ENCODE peak calls at places on chromosomes 4 and X, in ten cellular contexts. J, O, A, Q, Y, R, V, N, P and H are unnamed samples.

GRCh38 chr4:74104145-74104544 is 5.2 kb upstream of the CXCL2 start:
- DNase-seq in O (no peak), R (no peak), P (no peak), J (no peak), A (no peak), V (no peak), N (no peak), Q (no peak), Y (no peak), H (no peak)

GRCh38 chr4:56127698-56128097 is 179.0 kb downstream of the CEP135 start:
- DNase-seq in P (no peak), Y (no peak), O (no peak), N (no peak), J (no peak), A (no peak), Q (no peak), V (no peak), R (no peak), H (no peak)

GRCh38 chrX:1720826-1721225 is 106.0 kb downstream of the ASMT start:
- DNase-seq in P (no peak), V (no peak), A (no peak), R (no peak), Y (no peak), O (no peak), N (no peak), J (no peak), Q (no peak), H (no peak)

GRCh38 chr4:41420576-41420975 is 117.4 kb upstream of the LIMCH1 start:
- DNase-seq in A (no peak), Q (no peak), J (no peak), P (no peak), R (no peak), Y (no peak), N (no peak), O (no peak), V (no peak), H (no peak)

GRCh38 chrX:49264460-49264859 is at the start of gene FOXP3:
- DNase-seq in Y (no peak), P (peak; percentile 19), N (no peak), V (no peak), O (no peak), A (no peak), Q (no peak), R (no peak), J (no peak), H (no peak)

GRCh38 chr4:174213734-174214101 is 69.7 kb downstream of the FBXO8 start:
- DNase-seq in Y (no peak), R (no peak), A (no peak), P (no peak), V (no peak), N (no peak), Q (no peak), O (no peak), J (no peak), H (no peak)

GRCh38 chr4:138063581-138063980 is 178.6 kb downstream of the SLC7A11 start:
- DNase-seq in J (no peak), O (no peak), A (no peak), V (no peak), Q (no peak), R (no peak), P (no peak), Y (no peak), N (no peak), H (no peak)

GRCh38 chr4:81164623-81165416 is 50.2 kb downstream of the PRKG2 start:
- DNase-seq in O (no peak), A (no peak), N (no peak), J (no peak), Q (peak; percentile 8), Y (no peak), R (no peak), V (no peak), P (peak; percentile 26), H (peak; percentile 3)

GRCh38 chrX:24846551-24847170 is 152.9 kb downstream of the POLA1 start:
- DNase-seq in Q (no peak), V (no peak), R (no peak), A (no peak), P (no peak), J (peak; percentile 20), Y (no peak), O (no peak), N (no peak), H (no peak)

GRCh38 chrX:7787714-7788113 is 55.3 kb upstream of the VCX start:
- DNase-seq in A (no peak), N (no peak), J (no peak), P (no peak), Q (no peak), V (no peak), R (no peak), Y (no peak), O (no peak), H (no peak)

GRCh38 chr4:89558147-89558546 is 250.5 kb upstream of the GPRIN3 start:
- DNase-seq in A (no peak), V (no peak), N (no peak), R (no peak), Y (no peak), P (no peak), O (peak; percentile 40), Q (no peak), J (no peak), H (no peak)

GRCh38 chr4:98343640-98344039 is 82.5 kb downstream of the RAP1GDS1 start:
- DNase-seq in Q (no peak), V (no peak), Y (no peak), A (no peak), O (no peak), N (no peak), R (no peak), P (no peak), J (no peak), H (no peak)

GRCh38 chr4:5137927-5138326 is 86.6 kb downstream of the STK32B start:
- DNase-seq in Y (no peak), V (no peak), O (no peak), J (no peak), N (no peak), P (no peak), R (no peak), A (no peak), Q (no peak), H (peak; percentile 35)

GRCh38 chrX:71302461-71303213 is 1.1 kb downstream of the ITGB1BP2 start:
- DNase-seq in Q (no peak), J (no peak), A (no peak), P (no peak), R (no peak), N (no peak), V (no peak), Y (no peak), O (peak; percentile 52), H (no peak)

GRCh38 chrX:136598631-136599030 is 49.3 kb upstream of the CD40LG start:
- DNase-seq in J (no peak), R (no peak), V (no peak), O (no peak), P (peak; percentile 52), A (no peak), N (no peak), Y (no peak), Q (no peak), H (no peak)

GRCh38 chr4:6584865-6585264 is 9.9 kb downstream of the MAN2B2 start:
- DNase-seq in V (no peak), P (no peak), A (no peak), O (no peak), Q (no peak), R (no peak), J (no peak), Y (no peak), N (no peak), H (no peak)

GRCh38 chr4:13484749-13485345 is 707 bp upstream of the RAB28 start:
- DNase-seq in N (no peak), Q (no peak), J (no peak), V (no peak), A (no peak), Y (no peak), P (no peak), R (no peak), O (peak; percentile 78), H (peak; percentile 9)

GRCh38 chr4:87216469-87216868 is 3.9 kb downstream of the KLHL8 start:
- DNase-seq in R (no peak), A (no peak), P (no peak), Y (no peak), O (no peak), J (no peak), V (no peak), Q (no peak), N (no peak), H (no peak)

GRCh38 chr4:152028131-152028530 is 267.3 kb upstream of the GATB start:
- DNase-seq in A (no peak), Y (no peak), J (no peak), Q (no peak), V (no peak), N (no peak), R (no peak), O (no peak), P (no peak), H (no peak)

GRCh38 chr4:151921371-151921770 is 160.6 kb upstream of the GATB start:
- DNase-seq in P (no peak), R (no peak), A (no peak), Y (no peak), Q (no peak), O (no peak), J (no peak), V (no peak), N (no peak), H (no peak)

GRCh38 chr4:126766266-126766665 is 866.5 kb upstream of the INTU start:
- DNase-seq in A (no peak), O (no peak), J (no peak), Q (no peak), N (no peak), P (no peak), Y (no peak), V (no peak), R (no peak), H (peak; percentile 42)

GRCh38 chr4:184343400-184344177 is 125.9 kb upstream of the ENPP6 start:
- DNase-seq in P (peak; percentile 60), A (peak; percentile 80), V (no peak), O (peak; percentile 90), Y (peak; percentile 76), R (peak; percentile 64), J (peak; percentile 57), Q (peak; percentile 27), N (no peak), H (peak; percentile 82)

GRCh38 chr4:71769434-71769833 is 14.4 kb downstream of the GC start:
- DNase-seq in Q (no peak), O (no peak), J (no peak), Y (no peak), P (no peak), N (no peak), R (no peak), V (no peak), A (no peak), H (no peak)

GRCh38 chrX:85020216-85020615 is 16.5 kb downstream of the APOOL start:
- DNase-seq in P (no peak), Y (no peak), V (no peak), A (no peak), N (no peak), Q (no peak), J (no peak), O (no peak), R (no peak), H (no peak)

GRCh38 chr4:186949847-186950246 is 226.2 kb upstream of the FAT1 start:
- DNase-seq in A (no peak), Q (no peak), N (no peak), Y (no peak), J (no peak), O (no peak), R (no peak), V (no peak), P (no peak), H (no peak)

GRCh38 chr4:22733816-22734215 is 41.1 kb downstream of the GBA3 start:
- DNase-seq in Y (no peak), V (no peak), Q (no peak), J (no peak), R (no peak), O (no peak), N (no peak), A (no peak), P (no peak), H (no peak)

GRCh38 chrX:118345045-118345400 is 883 bp upstream of the WDR44 start:
- DNase-seq in Q (no peak), Y (no peak), A (no peak), N (no peak), J (no peak), R (no peak), P (no peak), O (no peak), V (no peak), H (no peak)

GRCh38 chr4:156169861-156170260 is 216.2 kb upstream of the CTSO start:
- DNase-seq in N (no peak), V (no peak), O (no peak), J (no peak), Q (no peak), A (no peak), Y (no peak), R (no peak), P (no peak), H (no peak)